ENCODE peak calls at places on chromosomes 1 and 21, in five cellular contexts. A is upper lobe of left lung, V is left lung, O is SK-N-MC, P is body of pancreas. T is an unnamed sample.
A peak's percentile ranks its signal among the peaks of the same experiment; 100 is the strongest.

GRCh38 chr1:35191429-35192055 is 1.4 kb downstream of the SFPQ start:
- DNase-seq in A (no peak), O (no peak), P (no peak), V (no peak), T (no peak)

GRCh38 chr1:84603941-84604830 is 29.9 kb upstream of the CTBS start:
- DNase-seq in P (no peak), V (no peak), O (no peak), A (no peak), T (no peak)

GRCh38 chr1:10105484-10105883 is 72.7 kb downstream of the UBE4B start:
- DNase-seq in A (no peak), P (no peak), V (no peak), O (no peak), T (no peak)

GRCh38 chr1:215076312-215076711 is 6.2 kb upstream of the KCNK2 start:
- DNase-seq in A (no peak), P (no peak), V (no peak), O (no peak), T (no peak)

GRCh38 chr1:199279872-199280649 is 641.2 kb downstream of the PTPRC start:
- DNase-seq in P (no peak), O (no peak), A (no peak), V (no peak), T (no peak)

GRCh38 chr1:236623371-236624166 is 19.3 kb upstream of the HEATR1 start:
- DNase-seq in A (no peak), O (no peak), P (no peak), V (no peak), T (no peak)

GRCh38 chr1:66954208-66954607 is 29.4 kb downstream of the MIER1 start:
- DNase-seq in O (no peak), V (no peak), P (no peak), A (no peak), T (no peak)

GRCh38 chr1:169207825-169208520 is 101.5 kb downstream of the ATP1B1 start:
- DNase-seq in V (no peak), O (no peak), A (no peak), P (no peak), T (no peak)

GRCh38 chr1:1061682-1062363 is 12.3 kb downstream of the RNF223 start:
- DNase-seq in O (no peak), P (no peak), V (no peak), A (peak; percentile 76), T (no peak)

GRCh38 chr1:1063261-1063944 is 10.7 kb downstream of the RNF223 start:
- DNase-seq in O (no peak), V (no peak), A (peak; percentile 69), P (no peak), T (no peak)

GRCh38 chr1:1062364-1063163 is 11.5 kb downstream of the RNF223 start:
- DNase-seq in V (no peak), O (no peak), P (no peak), A (peak; percentile 70), T (no peak)

GRCh38 chr1:1065265-1065939 is 8.7 kb downstream of the RNF223 start:
- DNase-seq in P (no peak), A (peak; percentile 31), V (no peak), O (no peak), T (no peak)

GRCh38 chr1:1063945-1064831 is 9.9 kb downstream of the RNF223 start:
- DNase-seq in O (no peak), V (peak; percentile 92), P (peak; percentile 73), A (peak; percentile 94), T (no peak)
- H3K27ac ChIP-seq in O (no peak overlapping the region), V (no peak overlapping the region), P (no peak overlapping the region), A (no peak overlapping the region), T (no peak overlapping the region)

DNA sequence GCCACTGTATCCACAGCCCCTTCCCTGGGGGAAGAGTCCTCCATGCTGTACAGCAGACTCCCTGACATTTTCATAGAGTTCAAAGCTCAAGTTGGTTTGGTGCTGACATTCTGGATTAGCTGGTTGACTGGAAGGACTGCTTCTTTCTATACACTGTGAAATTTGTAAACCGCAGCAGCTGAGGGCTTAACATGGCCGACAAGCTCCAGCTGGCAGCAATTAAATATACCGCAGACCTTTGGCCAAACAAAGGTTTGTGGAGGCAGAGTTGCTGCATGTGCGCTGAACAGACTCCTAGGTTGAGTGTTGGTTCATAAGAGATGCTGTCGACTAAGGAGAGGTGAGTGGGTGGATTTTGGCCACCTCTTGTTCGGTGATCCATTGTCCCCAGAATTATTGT is 126.3 kb downstream of the DHRS3 start:
- DNase-seq in V (no peak), A (no peak), P (no peak), O (no peak), T (no peak)
- H3K27ac ChIP-seq in V (no peak overlapping the region), A (no peak overlapping the region), P (no peak overlapping the region), O (no peak overlapping the region), T (no peak overlapping the region)

DNA sequence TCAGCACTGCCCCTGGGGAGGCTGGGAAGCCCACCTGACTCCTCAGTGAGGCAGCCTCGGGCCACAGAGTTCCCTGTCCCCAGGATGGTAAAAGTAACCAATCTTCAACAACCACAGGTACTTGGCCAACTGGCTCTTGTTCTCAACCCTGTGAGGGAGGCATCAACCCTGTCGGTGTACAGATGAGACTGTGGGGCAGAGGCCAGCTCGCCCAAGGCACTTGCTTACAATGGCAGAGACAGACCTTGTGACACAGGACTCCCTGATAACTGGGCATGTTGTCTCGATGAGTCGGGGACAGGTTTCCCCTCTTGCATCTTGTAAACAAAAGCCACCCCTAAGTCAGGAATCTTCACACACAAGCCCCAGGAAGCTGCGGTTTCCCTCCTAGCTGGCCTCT is 8.0 kb downstream of the SLC30A2 start:
- DNase-seq in V (no peak), O (no peak), A (no peak), P (peak; percentile 50), T (no peak)
- H3K27ac ChIP-seq in V (no peak overlapping the region), O (no peak overlapping the region), A (no peak overlapping the region), P (peak overlapping the region; percentile 99), T (no peak overlapping the region)

GRCh38 chr21:27158967-27159366 is 192.1 kb upstream of the ADAMTS5 start:
- DNase-seq in O (no peak), A (no peak), P (no peak), V (no peak), T (no peak)
- H3K27ac ChIP-seq in O (no peak overlapping the region), A (no peak overlapping the region), P (no peak overlapping the region), V (no peak overlapping the region), T (no peak overlapping the region)

DNA sequence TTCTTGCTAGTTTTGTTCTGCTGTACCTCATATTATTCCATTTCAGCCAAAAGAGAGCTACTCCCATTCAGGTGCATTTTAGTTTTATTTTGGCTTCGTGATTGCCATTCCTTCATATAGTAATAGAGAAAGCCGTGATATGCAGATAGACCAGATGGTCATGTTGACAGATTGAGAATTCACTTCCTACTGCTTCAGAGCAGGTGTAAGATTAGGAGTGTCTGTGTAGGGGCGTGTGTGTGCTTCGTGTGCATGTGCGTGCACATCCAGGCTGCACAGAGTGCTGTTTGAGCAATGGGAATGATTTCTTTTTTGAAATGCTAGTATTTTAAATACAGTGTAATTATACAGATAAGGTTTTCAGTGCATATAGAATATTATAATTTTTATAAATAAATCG is 10.3 kb downstream of the NFIA start:
- DNase-seq in P (no peak), O (no peak), A (no peak), V (no peak), T (no peak)
- H3K27ac ChIP-seq in P (peak overlapping the region; percentile 20), O (no peak overlapping the region), A (no peak overlapping the region), V (no peak overlapping the region), T (no peak overlapping the region)

DNA sequence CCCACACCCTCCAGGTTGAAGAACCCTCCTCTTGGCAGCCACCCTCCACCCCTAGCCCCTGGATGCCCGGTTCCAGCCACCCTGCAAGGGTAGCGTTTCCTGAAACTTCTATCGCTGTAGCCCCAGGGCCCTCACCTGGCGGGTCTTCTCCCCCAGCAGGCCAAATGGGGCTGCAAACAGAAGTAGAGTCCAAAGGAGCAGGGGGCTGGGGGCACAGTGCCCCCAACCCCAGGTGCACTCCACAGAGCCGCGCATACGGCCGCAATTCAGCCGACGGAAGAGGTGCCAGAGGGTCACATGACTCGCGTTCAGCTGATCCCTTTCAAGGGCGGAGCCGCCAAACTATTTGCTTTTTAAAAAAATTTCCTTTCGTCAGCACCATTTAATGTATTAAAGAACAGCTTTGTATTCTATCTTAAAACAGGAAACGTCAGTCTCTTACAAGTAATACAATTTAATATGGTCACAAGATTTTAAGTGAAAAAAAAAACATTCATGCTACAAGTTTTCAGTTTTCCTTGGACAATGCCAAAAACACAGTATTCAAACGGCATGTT is at the start of gene GLMP:
- DNase-seq in A (peak; percentile 71), P (peak; percentile 71), V (peak; percentile 87), O (peak; percentile 53), T (no peak)
- H3K27ac ChIP-seq in A (peak within 1 kb of the TSS; percentile 85), P (peak within 1 kb of the TSS; percentile 52), V (peak within 1 kb of the TSS; percentile 61), O (peak within 1 kb of the TSS; percentile 87), T (peak within 1 kb of the TSS; percentile 78)

GRCh38 chr1:31932491-31933316 is 5.5 kb downstream of the PTP4A2 start:
- DNase-seq in P (no peak), O (no peak), V (no peak), A (no peak), T (no peak)

GRCh38 chr1:31936278-31936965 is 1.7 kb downstream of the PTP4A2 start:
- DNase-seq in V (no peak), O (no peak), A (no peak), P (no peak), T (no peak)

GRCh38 chr1:31936966-31937299 is 1.2 kb downstream of the PTP4A2 start:
- DNase-seq in O (no peak), A (no peak), P (no peak), V (no peak), T (no peak)

GRCh38 chr1:31934251-31934650 is 3.9 kb downstream of the PTP4A2 start:
- DNase-seq in O (no peak), A (no peak), V (no peak), P (no peak), T (no peak)

GRCh38 chr1:31934706-31935629 is 3.2 kb downstream of the PTP4A2 start:
- DNase-seq in O (peak; percentile 74), P (no peak), A (no peak), V (no peak), T (no peak)
- H3K27ac ChIP-seq in O (peak overlapping the region; percentile 84), P (peak overlapping the region; percentile 44), A (peak overlapping the region; percentile 99), V (peak overlapping the region; percentile 93), T (no peak overlapping the region)

GRCh38 chr1:173489149-173489600 is 12.0 kb downstream of the PRDX6 start:
- DNase-seq in P (no peak), A (no peak), O (no peak), V (no peak), T (no peak)
- H3K27ac ChIP-seq in P (no peak overlapping the region), A (no peak overlapping the region), O (no peak overlapping the region), V (no peak overlapping the region), T (no peak overlapping the region)

DNA sequence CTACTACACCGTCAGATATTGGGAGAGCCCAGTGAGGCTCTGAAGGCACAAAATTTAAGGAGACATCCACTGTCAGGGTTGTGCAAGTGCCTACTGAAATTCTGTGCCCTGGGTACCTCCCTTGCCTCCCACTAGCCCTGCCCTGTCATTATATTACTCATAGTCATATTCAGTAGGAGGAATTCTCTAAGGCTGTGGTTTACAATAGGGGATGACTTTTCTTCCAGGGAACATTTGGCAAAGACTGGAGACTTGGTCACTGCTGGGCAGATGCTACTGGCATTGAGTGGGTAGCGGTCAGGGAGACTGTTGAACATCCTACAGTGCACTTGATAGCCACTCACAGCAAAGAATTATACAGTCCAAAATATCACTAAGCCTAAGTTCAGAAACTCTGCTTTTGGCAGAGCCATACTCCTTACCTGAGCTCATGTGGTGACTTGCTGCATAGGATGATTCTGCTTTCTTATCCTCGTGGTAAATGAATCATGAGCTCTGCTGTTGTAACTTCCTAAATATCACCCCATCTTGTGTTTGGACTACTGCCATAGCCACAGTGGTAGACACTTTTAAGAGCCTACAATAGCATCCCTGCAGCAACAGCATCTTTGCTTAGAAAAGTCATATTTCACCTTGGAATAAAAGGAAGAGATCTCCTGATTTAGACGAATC is 563.4 kb upstream of the PLXNA2 start:
- DNase-seq in A (no peak), O (no peak), P (no peak), V (no peak), T (no peak)
- H3K27ac ChIP-seq in A (no peak overlapping the region), O (no peak overlapping the region), P (no peak overlapping the region), V (no peak overlapping the region), T (peak overlapping the region; percentile 82)